ENCODE peak calls at places on chromosomes 5 and 9, in five cellular contexts. Q is uterus, H is fibroblast of mammary gland, I is A673, A is fibroblast of pulmonary artery. L is an unnamed sample.

GRCh38 chr5:39433123-39433522 is 8.3 kb upstream of the DAB2 start:
- DNase-seq in Q (no peak), H (no peak), I (no peak), A (no peak), L (no peak)

GRCh38 chr5:76690027-76690679 is 25.8 kb upstream of the F2R start:
- DNase-seq in Q (no peak), H (no peak), I (no peak), A (no peak), L (peak; percentile 23)

GRCh38 chr5:2289380-2289779 is 406.7 kb upstream of the IRX4 start:
- DNase-seq in Q (no peak), H (no peak), I (no peak), A (no peak), L (no peak)

GRCh38 chr5:87829214-87829551 is 416.5 kb upstream of the CCNH start:
- DNase-seq in Q (peak; percentile 49), H (peak; percentile 85), I (no peak), A (peak; percentile 10), L (no peak)

GRCh38 chr9:128550226-128550625 is 2.2 kb upstream of the SPTAN1 start:
- DNase-seq in Q (no peak), H (no peak), I (no peak), A (no peak), L (no peak)

GRCh38 chr9:7935666-7936065 is 136.1 kb upstream of the DMAC1 start:
- DNase-seq in Q (no peak), H (no peak), I (no peak), A (no peak), L (no peak)

GRCh38 chr5:53333160-53333559 is 147.3 kb upstream of the FST start:
- DNase-seq in Q (no peak), H (peak; percentile 69), I (no peak), A (peak; percentile 71), L (no peak)

GRCh38 chr9:23015557-23015956 is 568.9 kb downstream of the DMRTA1 start:
- DNase-seq in Q (no peak), H (no peak), I (no peak), A (no peak), L (no peak)

GRCh38 chr5:458547-459353 is 15.8 kb downstream of the EXOC3 start:
- DNase-seq in Q (no peak), H (peak; percentile 64), I (no peak), A (peak; percentile 45), L (peak; percentile 8)

GRCh38 chr9:126456396-126456795 is 129.8 kb downstream of the MVB12B start:
- DNase-seq in Q (no peak), H (peak; percentile 16), I (no peak), A (peak; percentile 8), L (no peak)

GRCh38 chr9:8717146-8717545 is 917.6 kb upstream of the DMAC1 start:
- DNase-seq in Q (no peak), H (peak; percentile 54), I (no peak), A (no peak), L (no peak)

GRCh38 chr5:86716121-86716520 is 98.4 kb downstream of the COX7C start:
- DNase-seq in Q (no peak), H (no peak), I (no peak), A (no peak), L (no peak)

GRCh38 chr9:128782669-128783068 is 4.4 kb upstream of the TBC1D13 start:
- DNase-seq in Q (no peak), H (no peak), I (no peak), A (no peak), L (no peak)

GRCh38 chr5:123091258-123091987 is 2.4 kb downstream of the PRDM6 start:
- DNase-seq in Q (no peak), H (no peak), I (no peak), A (no peak), L (peak; percentile 62)

GRCh38 chr5:147332643-147333042 is 97.8 kb downstream of the STK32A start:
- DNase-seq in Q (no peak), H (no peak), I (no peak), A (no peak), L (no peak)

GRCh38 chr9:106883626-106884190 is 20.7 kb downstream of the ZNF462 start:
- DNase-seq in Q (no peak), H (peak; percentile 29), I (no peak), A (peak; percentile 25), L (no peak)

DNA sequence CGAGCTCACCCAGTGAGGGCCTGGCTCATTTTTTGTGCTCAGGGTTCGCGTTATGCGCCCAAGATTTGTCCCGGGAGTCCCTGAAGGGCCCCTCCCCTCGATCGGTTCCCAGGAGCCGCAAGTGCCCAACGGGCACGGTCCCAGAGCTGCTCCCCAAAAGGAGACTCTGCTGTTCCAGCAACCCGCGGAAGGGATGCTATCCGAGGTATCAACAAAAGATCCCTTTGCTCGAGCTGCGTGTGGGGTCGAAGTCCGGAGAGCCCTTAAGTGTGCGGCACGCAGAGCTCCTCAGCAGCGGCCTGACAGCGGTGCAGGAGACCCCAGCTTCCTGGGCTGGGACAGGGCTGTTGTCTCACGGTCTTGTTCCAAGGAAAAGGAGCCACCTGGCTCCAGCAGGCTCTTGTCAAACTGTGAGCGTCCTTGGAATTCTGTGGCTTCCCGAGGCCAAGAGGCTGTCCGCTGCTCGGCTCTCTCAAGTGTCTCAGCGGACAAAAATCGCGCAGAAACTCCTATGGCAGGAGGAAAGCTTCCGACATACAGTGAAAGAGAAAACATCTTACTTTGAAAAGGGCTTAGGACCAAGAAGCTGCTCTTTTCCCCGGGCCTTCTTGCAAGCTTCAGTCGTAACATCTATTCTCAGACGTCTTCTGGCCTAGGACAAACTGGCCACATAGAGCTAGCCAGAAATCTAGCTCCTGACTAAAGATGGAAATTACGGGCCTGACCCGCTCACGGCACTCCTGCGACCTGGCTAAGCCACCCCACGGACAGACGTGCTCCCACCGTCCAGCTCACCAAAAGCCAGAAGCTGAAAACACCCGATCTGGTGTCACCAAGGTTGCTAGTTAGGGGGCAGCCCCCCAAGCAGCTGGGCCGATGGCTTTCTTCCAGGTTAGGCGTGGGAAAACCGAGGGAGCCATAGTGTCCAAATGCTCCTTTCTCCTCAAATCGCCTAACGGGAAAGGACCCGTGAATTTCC is 2.6 kb upstream of the FOXB2 start:
- DNase-seq in Q (no peak), H (no peak), I (no peak), A (no peak), L (no peak)
- H3K4me3 ChIP-seq in Q (no peak overlapping the region), H (no peak overlapping the region), I (peak overlapping the region; percentile 34), A (no peak overlapping the region), L (no peak overlapping the region)

GRCh38 chr9:137126786-137127185 is 12.2 kb upstream of the GRIN1 start:
- DNase-seq in Q (no peak), H (no peak), I (no peak), A (no peak), L (no peak)
- H3K4me3 ChIP-seq in Q (no peak overlapping the region), H (no peak overlapping the region), I (no peak overlapping the region), A (no peak overlapping the region), L (no peak overlapping the region)

DNA sequence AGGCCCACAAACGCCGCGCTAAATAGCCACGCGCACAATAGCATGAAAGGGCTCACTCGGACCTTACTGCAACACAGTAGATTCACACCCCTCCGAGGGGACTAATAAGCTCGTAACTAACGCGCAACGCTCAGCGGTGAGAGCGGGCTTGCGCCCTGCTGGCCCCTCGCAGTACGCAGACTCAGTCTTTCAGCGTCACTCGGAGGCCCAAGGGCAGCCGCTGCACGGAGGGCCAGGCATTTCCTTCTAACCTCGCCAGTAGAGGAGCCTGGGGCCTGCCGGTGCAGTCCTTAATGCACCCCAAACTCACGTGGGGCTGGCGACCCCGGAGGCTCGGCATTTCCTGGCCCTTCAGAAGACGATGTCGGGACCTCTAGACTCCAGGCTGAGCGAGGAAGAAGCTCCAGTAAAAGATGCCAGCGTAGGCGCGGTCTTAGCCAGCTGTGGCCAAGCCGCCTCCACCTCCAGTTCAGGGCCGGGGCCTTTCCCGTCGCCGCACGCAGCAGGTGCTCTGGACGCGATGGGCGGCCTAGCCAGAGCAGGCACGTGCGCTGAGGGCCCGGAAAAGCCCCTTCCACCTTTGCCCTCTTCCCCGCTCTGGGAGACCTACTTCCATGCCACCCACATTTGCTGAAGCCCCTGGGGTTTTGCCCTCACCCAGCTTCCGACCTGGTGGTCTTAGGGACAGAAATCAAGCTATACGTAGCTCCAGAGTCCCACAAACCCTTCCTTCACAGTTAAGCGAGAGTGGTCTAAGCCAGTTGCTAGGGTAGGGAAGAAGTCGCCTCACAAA is 38.3 kb upstream of the TIFAB start:
- DNase-seq in Q (no peak), H (peak; percentile 10), I (no peak), A (no peak), L (no peak)
- H3K4me3 ChIP-seq in Q (no peak overlapping the region), H (no peak overlapping the region), I (no peak overlapping the region), A (no peak overlapping the region), L (no peak overlapping the region)

GRCh38 chr9:764105-764524 is 77.4 kb upstream of the DMRT1 start:
- DNase-seq in Q (peak; percentile 66), H (peak; percentile 88), I (peak; percentile 73), A (peak; percentile 77), L (peak; percentile 90)
- H3K4me3 ChIP-seq in Q (no peak overlapping the region), H (no peak overlapping the region), I (no peak overlapping the region), A (no peak overlapping the region), L (peak overlapping the region; percentile 20)

GRCh38 chr5:154850255-154851062 is at the start of gene FAXDC2:
- DNase-seq in Q (peak; percentile 81), H (peak; percentile 86), I (no peak), A (peak; percentile 91), L (peak; percentile 87)

GRCh38 chr5:154844800-154845199 is 5.6 kb downstream of the FAXDC2 start:
- DNase-seq in Q (no peak), H (no peak), I (no peak), A (no peak), L (peak; percentile 68)

GRCh38 chr5:154849261-154849660 is 1.1 kb downstream of the FAXDC2 start:
- DNase-seq in Q (no peak), H (no peak), I (no peak), A (no peak), L (no peak)

GRCh38 chr5:154851351-154851750 is 948 bp upstream of the FAXDC2 start:
- DNase-seq in Q (no peak), H (no peak), I (no peak), A (no peak), L (no peak)

GRCh38 chr5:154849791-154850201 is 607 bp downstream of the FAXDC2 start:
- DNase-seq in Q (no peak), H (peak; percentile 62), I (no peak), A (peak; percentile 89), L (no peak)
- H3K4me3 ChIP-seq in Q (peak overlapping the region; percentile 62), H (peak overlapping the region; percentile 59), I (no peak overlapping the region), A (peak overlapping the region; percentile 75), L (no peak overlapping the region)

DNA sequence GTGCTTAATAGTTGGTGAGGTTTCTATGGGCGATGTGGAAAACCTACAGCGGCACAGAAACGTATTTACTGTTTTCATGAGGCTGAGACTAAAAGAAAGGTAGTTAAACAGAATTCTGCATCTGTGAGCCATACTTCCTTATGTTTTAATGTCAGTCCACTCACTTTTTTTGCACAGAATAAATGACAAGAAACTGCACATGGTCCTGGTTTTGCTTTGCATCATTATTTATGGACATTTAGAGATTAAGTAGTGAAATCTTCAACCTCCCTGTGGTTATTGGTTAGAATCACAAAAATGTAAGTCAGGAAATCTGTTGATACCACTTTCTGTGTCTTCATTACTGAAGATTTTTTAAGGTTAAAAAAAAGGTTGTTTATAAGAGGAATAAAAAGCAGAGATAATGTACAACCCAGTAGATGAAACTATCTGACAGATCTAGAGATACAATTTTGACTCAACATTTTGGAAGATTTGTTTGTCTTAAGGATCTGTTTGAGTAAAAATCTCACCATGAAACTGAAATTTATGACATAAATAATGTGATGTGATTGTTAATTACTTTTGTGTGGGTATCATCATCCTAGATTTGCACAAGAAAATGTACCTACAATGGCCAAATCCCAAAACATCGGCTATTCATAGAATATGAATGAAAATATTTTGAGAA is 2.4 kb downstream of the PRR16 start:
- DNase-seq in Q (no peak), H (no peak), I (no peak), A (no peak), L (no peak)
- H3K4me3 ChIP-seq in Q (peak overlapping the region; percentile 80), H (peak overlapping the region; percentile 89), I (no peak overlapping the region), A (no peak overlapping the region), L (no peak overlapping the region)

L was measured in endothelial cell of umbilical vein.